ENCODE peak calls at places on chromosomes 4 and X, in five cellular contexts. Y is naive thymus-derived CD4-positive, alpha-beta T cell; W is RWPE2; H is activated T-cell treated with anti-CD3 and anti-CD28 coated beads, Interleukin-2, amount 50 U/mL, for 72 hours; E is right cardiac atrium. N is an unnamed sample.

GRCh38 chrX:137707348-137707747 is 141.4 kb downstream of the ZIC3 start:
- ATAC-seq in E (no peak), W (no peak), H (no peak), Y (no peak), N (no peak)

GRCh38 chr4:69836321-69836720 is 23.6 kb downstream of the SULT1E1 start:
- ATAC-seq in Y (no peak), H (no peak), E (no peak), W (no peak), N (no peak)

GRCh38 chr4:101987623-101988243 is 197.2 kb downstream of the BANK1 start:
- ATAC-seq in Y (no peak), W (no peak), E (no peak), H (no peak), N (no peak)

GRCh38 chr4:84958434-84958833 is 8.1 kb downstream of the WDFY3 start:
- ATAC-seq in H (no peak), Y (no peak), W (no peak), E (no peak), N (no peak)

GRCh38 chr4:105462042-105462421 is 11.8 kb downstream of the PPA2 start:
- ATAC-seq in Y (no peak), E (no peak), H (no peak), W (no peak), N (no peak)

GRCh38 chr4:76704133-76704881 is 193.6 kb downstream of the SOWAHB start:
- ATAC-seq in W (peak; percentile 70), H (no peak), Y (no peak), E (peak; percentile 85), N (peak; percentile 87)

GRCh38 chr4:122821097-122821496 is 5.5 kb upstream of the FGF2 start:
- ATAC-seq in H (peak; percentile 15), E (no peak), Y (no peak), W (no peak), N (no peak)

GRCh38 chr4:16764622-16765021 is 133.8 kb downstream of the LDB2 start:
- ATAC-seq in W (no peak), Y (no peak), E (no peak), H (no peak), N (no peak)

GRCh38 chrX:14352511-14352910 is 176.8 kb upstream of the GLRA2 start:
- ATAC-seq in W (no peak), Y (no peak), E (no peak), H (no peak), N (no peak)

GRCh38 chrX:107721318-107721717 is 54.3 kb downstream of the TSC22D3 start:
- ATAC-seq in W (no peak), E (no peak), Y (no peak), H (no peak), N (no peak)

GRCh38 chr4:185781555-185782215 is 30.3 kb downstream of the SORBS2 start:
- ATAC-seq in H (no peak), Y (no peak), W (no peak), E (no peak), N (no peak)

GRCh38 chrX:17590892-17591740 is 146.2 kb upstream of the SCML1 start:
- ATAC-seq in E (peak; percentile 90), W (peak; percentile 69), H (peak; percentile 67), Y (peak; percentile 40), N (peak; percentile 84)

GRCh38 chr4:42541647-42542046 is 115.3 kb downstream of the ATP8A1 start:
- ATAC-seq in E (peak; percentile 36), H (no peak), W (no peak), Y (no peak), N (no peak)

GRCh38 chrX:107485019-107485418 is 35.6 kb downstream of the FRMPD3 start:
- ATAC-seq in E (peak; percentile 75), W (no peak), Y (no peak), H (no peak), N (no peak)

GRCh38 chr4:142923619-142924018 is 77.5 kb upstream of the INPP4B start:
- ATAC-seq in H (no peak), E (no peak), W (no peak), Y (no peak), N (no peak)

GRCh38 chr4:6470502-6471302 is 1.7 kb downstream of the PPP2R2C start:
- ATAC-seq in E (peak; percentile 70), Y (no peak), H (peak; percentile 53), W (peak; percentile 67), N (peak; percentile 72)

GRCh38 chr4:184849184-184849583 is 23.4 kb upstream of the ACSL1 start:
- ATAC-seq in Y (peak; percentile 42), H (peak; percentile 73), E (no peak), W (no peak), N (no peak)

GRCh38 chr4:88335092-88335665 is 43.5 kb upstream of the HERC6 start:
- ATAC-seq in H (no peak), E (peak; percentile 26), Y (no peak), W (no peak), N (no peak)

GRCh38 chr4:48960988-48961635 is 25.0 kb upstream of the CWH43 start:
- ATAC-seq in Y (no peak), H (no peak), W (peak; percentile 69), E (no peak), N (peak; percentile 64)

GRCh38 chr4:176988226-176988625 is 195.5 kb upstream of the VEGFC start:
- ATAC-seq in H (no peak), W (peak; percentile 100), Y (no peak), E (no peak), N (peak; percentile 97)

GRCh38 chrX:150503898-150504219 is 64.6 kb upstream of the MTM1 start:
- ATAC-seq in E (no peak), H (no peak), Y (no peak), W (peak; percentile 73), N (peak; percentile 20)

GRCh38 chr4:173212379-173212778 is 43.8 kb downstream of the GALNT7 start:
- ATAC-seq in E (no peak), H (no peak), W (no peak), Y (no peak), N (no peak)

GRCh38 chrX:152600853-152601635 is 36.7 kb upstream of the GABRQ start:
- ATAC-seq in W (no peak), E (no peak), H (no peak), Y (no peak), N (no peak)

GRCh38 chr4:137997496-137997895 is 244.7 kb downstream of the SLC7A11 start:
- ATAC-seq in H (no peak), W (peak; percentile 38), E (no peak), Y (no peak), N (peak; percentile 91)

GRCh38 chrX:80808854-80809493 is 703 bp downstream of the BRWD3 start:
- ATAC-seq in Y (peak; percentile 1), W (peak; percentile 35), H (peak; percentile 21), E (no peak), N (no peak)

GRCh38 chr4:142961866-142962265 is 115.8 kb upstream of the INPP4B start:
- ATAC-seq in Y (peak; percentile 75), E (peak; percentile 74), H (no peak), W (no peak), N (no peak)

GRCh38 chr4:84258905-84259830 is 239.9 kb downstream of the NKX6-1 start:
- ATAC-seq in H (peak; percentile 41), W (no peak), Y (no peak), E (no peak), N (peak; percentile 65)

GRCh38 chrX:109830704-109831206 is 97.7 kb upstream of the ACSL4 start:
- ATAC-seq in E (peak; percentile 41), H (no peak), Y (no peak), W (no peak), N (no peak)

GRCh38 chr4:11799182-11799581 is 370.5 kb upstream of the HS3ST1 start:
- ATAC-seq in W (no peak), H (no peak), E (no peak), Y (no peak), N (no peak)

GRCh38 chr4:99723555-99724450 is 66.2 kb upstream of the C4orf54 start:
- ATAC-seq in W (peak; percentile 99), Y (no peak), H (peak; percentile 98), E (peak; percentile 94), N (peak; percentile 99)

GRCh38 chr4:178255172-178255571 is 812.9 kb upstream of the AGA start:
- ATAC-seq in Y (no peak), H (no peak), W (no peak), E (no peak), N (no peak)

N was measured in esophagus mucosa.